ENCODE peak calls at places on chromosomes 1 and 21, in four cellular contexts. E is GM12878, C is K562, N is HepG2. S is an unnamed sample.

GRCh38 chr1:230250061-230250460 is 176.1 kb downstream of the PGBD5 start:
- DNase-seq in E (no peak), C (no peak), N (no peak), S (no peak)

GRCh38 chr1:6208723-6209660 is 3.1 kb downstream of the RNF207 start:
- DNase-seq in E (no peak), C (peak; percentile 79), N (no peak), S (peak; percentile 93)

GRCh38 chr1:165927169-165927568 is 99.8 kb downstream of the UCK2 start:
- DNase-seq in E (no peak), C (no peak), N (no peak), S (no peak)

GRCh38 chr1:212526111-212526491 is 82.5 kb upstream of the ATF3 start:
- DNase-seq in E (no peak), C (no peak), N (no peak), S (no peak)

GRCh38 chr21:45408271-45408791 is 3.4 kb downstream of the COL18A1 start:
- DNase-seq in E (no peak), C (no peak), N (no peak), S (no peak)

GRCh38 chr1:47479664-47480063 is 41.8 kb downstream of the FOXD2 start:
- DNase-seq in E (no peak), C (no peak), N (no peak), S (no peak)

GRCh38 chr1:196148367-196148970 is 459.8 kb downstream of the KCNT2 start:
- DNase-seq in E (no peak), C (peak; percentile 23), N (peak; percentile 6), S (peak; percentile 12)

GRCh38 chr1:228446849-228447248 is 30.2 kb upstream of the TRIM17 start:
- DNase-seq in E (no peak), C (no peak), N (no peak), S (no peak)

GRCh38 chr21:34522284-34522683 is 10.3 kb upstream of the KCNE1 start:
- DNase-seq in E (no peak), C (no peak), N (peak; percentile 93), S (no peak)

GRCh38 chr1:231628207-231628876 is 1.8 kb downstream of the DISC1 start:
- DNase-seq in E (no peak), C (no peak), N (peak; percentile 91), S (no peak)

GRCh38 chr1:200182701-200183100 is 155.2 kb downstream of the NR5A2 start:
- DNase-seq in E (no peak), C (no peak), N (no peak), S (no peak)

DNA sequence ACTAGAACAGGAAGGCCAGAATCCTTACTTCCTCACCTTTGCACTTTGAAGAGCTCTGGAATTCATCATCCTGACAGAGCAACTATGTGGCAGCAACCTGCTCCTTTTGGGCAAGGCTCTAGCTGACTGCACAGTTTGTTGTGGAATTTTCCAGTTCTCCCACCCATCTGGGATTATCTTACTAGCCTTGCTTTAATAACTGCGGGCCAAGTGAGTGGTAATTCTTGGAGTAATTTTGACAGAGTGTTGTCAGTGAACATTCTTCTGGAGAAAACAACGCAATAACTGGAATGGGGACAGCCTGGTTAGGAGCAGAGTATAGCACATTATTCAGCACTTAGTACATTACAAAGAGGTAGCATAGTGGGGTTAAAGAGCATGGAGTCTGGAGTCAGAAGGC is 75.3 kb downstream of the NTMT2 start:
- DNase-seq in E (no peak), C (no peak), N (no peak), S (no peak)
- TF ChIP-seq NFIC in E (no peak), C (no peak), N (no peak), S (no peak)

GRCh38 chr1:37174876-37175275 is 140.6 kb upstream of the GRIK3 start:
- DNase-seq in E (no peak), C (no peak), N (no peak), S (no peak)
- TF ChIP-seq NFIC in E (no peak), C (no peak), N (no peak), S (no peak)

GRCh38 chr1:89907669-89908293 is 86.9 kb downstream of the LRRC8D start:
- DNase-seq in E (no peak), C (peak; percentile 29), N (no peak), S (no peak)
- TF ChIP-seq NFIC in E (no peak), C (no peak), N (no peak), S (peak; percentile 37)

GRCh38 chr1:65425697-65426096 is 5.2 kb downstream of the LEPR start:
- DNase-seq in E (no peak), C (no peak), N (peak; percentile 82), S (no peak)
- TF ChIP-seq NFIC in E (no peak), C (no peak), N (no peak), S (peak; percentile 79)

DNA sequence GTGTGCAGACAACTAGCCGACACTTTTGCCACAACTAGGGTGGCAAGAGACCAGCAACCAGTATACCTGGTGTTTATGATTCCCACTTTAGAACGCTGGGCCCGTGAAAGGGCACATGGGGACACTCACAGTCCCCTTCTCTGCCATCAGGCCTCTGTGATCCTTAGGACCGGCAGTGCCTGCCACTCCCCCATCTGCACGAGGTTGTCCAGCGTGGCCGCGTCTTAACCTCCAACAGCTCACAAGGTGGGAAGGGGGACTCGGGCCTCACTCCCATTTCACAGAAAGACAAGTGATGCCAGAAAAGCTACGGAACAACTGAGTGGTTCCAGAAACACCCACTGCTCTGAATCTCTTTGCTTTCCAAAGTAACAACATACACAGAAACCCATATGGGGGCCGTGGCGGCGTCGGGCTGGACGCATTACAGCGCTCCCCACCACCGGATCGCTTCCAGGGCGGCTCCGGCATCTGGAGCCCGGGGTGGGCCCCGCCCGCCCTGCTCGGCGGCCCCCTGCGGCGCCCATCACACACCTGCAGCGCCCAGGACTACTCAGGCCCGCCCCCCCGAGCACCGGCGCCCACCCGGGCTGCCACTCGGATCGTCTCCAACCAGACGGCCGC is 1.0 kb downstream of the ZNF496 start:
- DNase-seq in E (no peak), C (no peak), N (no peak), S (peak; percentile 51)
- TF ChIP-seq NFIC in E (no peak), C (peak; percentile 18), N (no peak), S (no peak)

DNA sequence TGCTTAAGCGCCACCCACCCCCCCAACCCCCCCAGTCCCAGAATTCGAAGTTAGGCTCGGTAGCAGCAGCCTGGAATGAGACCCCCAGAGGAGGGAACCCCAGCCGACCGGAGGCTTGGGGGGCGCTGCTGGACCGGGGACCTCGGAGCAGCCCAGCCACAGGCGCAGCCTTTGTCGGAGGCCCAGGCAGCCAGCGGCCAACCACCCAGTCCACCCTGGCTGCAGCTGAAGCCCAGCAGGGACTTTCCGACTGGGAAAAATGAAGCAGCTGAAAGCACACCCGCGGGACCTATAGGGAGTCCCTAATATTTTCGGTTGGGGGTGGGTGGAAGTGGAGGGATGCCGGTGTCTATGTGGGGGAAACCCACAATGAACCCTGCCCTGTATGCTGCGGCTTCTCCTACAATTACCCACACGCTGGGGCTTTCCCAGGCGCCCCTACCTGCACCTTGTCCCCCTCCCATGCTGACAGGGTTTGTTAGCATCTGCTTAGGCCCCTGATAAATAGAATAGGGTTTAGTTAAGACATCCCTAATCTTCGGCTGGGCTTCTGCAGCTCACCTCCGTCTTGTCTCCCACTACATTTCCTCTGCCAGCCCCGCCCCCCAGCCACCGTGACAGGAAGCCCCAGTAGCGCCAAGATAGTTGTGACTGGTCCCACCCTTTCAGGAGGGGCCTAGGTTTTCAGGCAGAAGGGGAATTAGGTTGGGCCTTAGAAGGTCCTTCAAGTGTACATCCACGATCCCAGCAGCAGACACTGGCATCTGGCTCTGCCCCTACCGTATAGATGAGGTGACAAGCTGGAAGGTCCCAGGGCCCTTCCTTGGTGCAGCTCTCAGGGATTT is 838 bp downstream of the CCDC28B start:
- DNase-seq in E (peak; percentile 50), C (peak; percentile 79), N (no peak), S (peak; percentile 65)
- TF ChIP-seq NFIC in E (peak; percentile 70), C (no peak), N (no peak), S (no peak)

DNA sequence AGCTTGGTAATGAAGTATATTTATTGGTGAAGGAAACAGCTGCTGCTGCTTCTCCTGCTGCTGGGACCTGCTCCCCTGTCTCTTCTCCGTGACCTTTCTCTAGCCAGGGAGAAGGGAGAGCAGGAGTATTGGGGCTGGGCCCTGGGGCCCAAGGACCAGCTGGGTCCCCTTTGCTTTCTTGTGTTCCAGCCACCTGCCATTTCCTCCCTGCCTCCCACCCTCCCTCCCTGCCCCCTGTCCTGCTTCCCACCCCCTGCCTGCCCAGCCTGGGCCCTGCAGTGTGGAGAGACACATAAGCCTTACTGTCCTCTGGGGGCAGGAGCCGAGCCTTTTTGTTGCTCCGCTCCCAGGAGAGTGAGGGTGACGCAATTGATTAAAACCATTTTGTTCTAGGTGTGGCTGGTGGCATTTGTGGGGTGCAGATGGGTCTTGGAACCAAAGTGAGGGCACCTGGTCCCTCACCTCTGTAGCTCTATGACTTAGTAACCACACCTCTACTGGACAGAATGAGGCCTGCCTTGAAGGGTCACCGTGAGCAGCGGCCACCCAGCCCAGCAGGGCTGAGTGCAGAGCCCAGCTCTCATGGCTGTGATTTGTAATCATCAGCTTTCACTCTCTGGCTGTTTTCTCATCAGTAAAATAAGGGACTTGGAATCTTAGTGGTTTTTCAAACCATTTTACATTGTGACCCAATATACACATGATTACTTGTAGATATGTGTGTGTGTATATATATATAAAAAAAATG is 13.9 kb upstream of the TMEM222 start:
- DNase-seq in E (no peak), C (no peak), N (no peak), S (no peak)
- TF ChIP-seq NFIC in E (no peak), C (no peak), N (no peak), S (no peak)

GRCh38 chr1:93339171-93339697 is 6.5 kb upstream of the DR1 start:
- DNase-seq in E (no peak), C (no peak), N (no peak), S (no peak)
- TF ChIP-seq NFIC in E (no peak), C (no peak), N (no peak), S (no peak)

DNA sequence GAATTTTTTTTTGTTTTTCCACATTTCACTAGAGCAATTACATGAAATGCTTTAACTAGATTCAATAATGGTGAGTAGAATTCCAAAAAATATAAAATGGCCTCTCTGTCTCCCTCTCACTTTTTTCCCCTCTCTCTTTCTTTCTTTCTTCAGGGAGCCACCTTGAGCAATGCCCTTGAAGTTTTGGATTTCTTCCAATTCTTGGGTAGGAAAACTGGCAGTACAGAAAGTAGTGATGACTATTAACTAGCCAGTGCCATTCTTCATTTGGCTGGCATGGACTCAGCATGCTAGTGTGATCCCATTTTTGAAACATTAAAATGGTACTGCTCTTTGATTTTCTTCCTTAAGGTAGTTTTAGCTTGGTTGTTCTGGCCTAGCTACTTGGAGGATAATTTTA is 4.5 kb upstream of the FNBP1L start:
- DNase-seq in E (no peak), C (no peak), N (no peak), S (no peak)
- TF ChIP-seq NFIC in E (no peak), C (peak; percentile 33), N (no peak), S (no peak)

S was measured in SK-N-SH.